ENCODE peak calls at places on chromosomes 12 and 14, in six cellular contexts. U is fibroblast of the conjunctiva; O is sciatic nerve; Q is stimulated activated CD4-positive, alpha-beta T cell treated with anti-CD3 and anti-CD28 coated beads, Interleukin-4, amount 100 ng/mL, for 24 hours; C is naive B cell; J is cardiac muscle cell. I is an unnamed sample.

GRCh38 chr12:45010051-45010450 is 40.8 kb downstream of the DBX2 start:
- DNase-seq in U (peak), O (no peak), Q (no peak), C (no peak), J (peak), I (no peak)

GRCh38 chr12:40648519-40648918 is 43.7 kb upstream of the CNTN1 start:
- DNase-seq in U (no peak), O (no peak), Q (no peak), C (no peak), J (no peak), I (no peak)

GRCh38 chr14:44897844-44898151 is 63.9 kb downstream of the KLHL28 start:
- DNase-seq in U (no peak), O (no peak), Q (no peak), C (no peak), J (no peak), I (no peak)

GRCh38 chr14:45716506-45716905 is 463.5 kb upstream of the MIS18BP1 start:
- DNase-seq in U (no peak), O (no peak), Q (no peak), C (no peak), J (no peak), I (peak)

GRCh38 chr14:74308695-74309094 is 6.0 kb upstream of the ABCD4 start:
- DNase-seq in U (no peak), O (no peak), Q (no peak), C (no peak), J (no peak), I (no peak)

GRCh38 chr12:78878447-78878846 is 13.9 kb downstream of the SYT1 start:
- DNase-seq in U (no peak), O (no peak), Q (no peak), C (no peak), J (no peak), I (no peak)

GRCh38 chr14:51395361-51395849 is 155.4 kb downstream of the TMX1 start:
- DNase-seq in U (peak), O (peak), Q (no peak), C (no peak), J (peak), I (peak)

GRCh38 chr12:117533687-117534086 is 172.3 kb upstream of the NOS1 start:
- DNase-seq in U (no peak), O (no peak), Q (no peak), C (no peak), J (no peak), I (no peak)

GRCh38 chr14:99757331-99758070 is 35.7 kb upstream of the EML1 start:
- DNase-seq in U (peak), O (peak), Q (peak), C (no peak), J (peak), I (no peak)

GRCh38 chr14:79018846-79019245 is 848.7 kb downstream of the NRXN3 start:
- DNase-seq in U (no peak), O (no peak), Q (no peak), C (no peak), J (peak), I (no peak)

GRCh38 chr14:61077946-61078738 is 97.1 kb downstream of the SLC38A6 start:
- DNase-seq in U (no peak), O (no peak), Q (no peak), C (no peak), J (no peak), I (no peak)

GRCh38 chr12:30614031-30614430 is 81.6 kb downstream of the IPO8 start:
- DNase-seq in U (no peak), O (no peak), Q (no peak), C (no peak), J (no peak), I (no peak)

GRCh38 chr14:21734457-21735074 is 60.9 kb upstream of the OR4E1 start:
- DNase-seq in U (peak), O (no peak), Q (peak), C (no peak), J (peak), I (peak)

GRCh38 chr14:68534301-68534700 is 258.6 kb downstream of the ZFP36L1 start:
- DNase-seq in U (no peak), O (no peak), Q (no peak), C (no peak), J (peak), I (no peak)

GRCh38 chr12:53462935-53463334 is 11.0 kb downstream of the PCBP2 start:
- DNase-seq in U (no peak), O (no peak), Q (no peak), C (no peak), J (no peak), I (no peak)

GRCh38 chr12:113246478-113247122 is 25.3 kb downstream of the TPCN1 start:
- DNase-seq in U (no peak), O (no peak), Q (no peak), C (no peak), J (no peak), I (no peak)

GRCh38 chr14:99382781-99383456 is 97.7 kb downstream of the SETD3 start:
- DNase-seq in U (no peak), O (no peak), Q (no peak), C (no peak), J (no peak), I (no peak)

GRCh38 chr14:56490379-56490778 is 89.2 kb upstream of the TMEM260 start:
- DNase-seq in U (peak), O (no peak), Q (no peak), C (peak), J (peak), I (peak)

GRCh38 chr12:65449400-65449799 is 170.9 kb downstream of the MSRB3 start:
- DNase-seq in U (no peak), O (no peak), Q (no peak), C (no peak), J (no peak), I (no peak)

GRCh38 chr14:69036757-69037506 is 57.8 kb upstream of the ACTN1 start:
- DNase-seq in U (no peak), O (no peak), Q (no peak), C (no peak), J (no peak), I (no peak)

GRCh38 chr14:20755037-20755436 is 9.3 kb downstream of the EDDM3A start:
- DNase-seq in U (no peak), O (no peak), Q (no peak), C (no peak), J (no peak), I (no peak)

GRCh38 chr12:24875014-24875413 is 73.9 kb downstream of the BCAT1 start:
- DNase-seq in U (no peak), O (no peak), Q (no peak), C (no peak), J (no peak), I (no peak)

GRCh38 chr14:103840016-103840415 is 7.4 kb downstream of the PPP1R13B start:
- DNase-seq in U (no peak), O (no peak), Q (no peak), C (no peak), J (peak), I (no peak)

GRCh38 chr14:100391182-100391581 is 68.0 kb downstream of the SLC25A47 start:
- DNase-seq in U (no peak), O (no peak), Q (no peak), C (no peak), J (no peak), I (no peak)

GRCh38 chr12:81146228-81147225 is 68.6 kb downstream of the ACSS3 start:
- DNase-seq in U (no peak), O (no peak), Q (no peak), C (no peak), J (no peak), I (no peak)

GRCh38 chr14:29236848-29237247 is 470.3 kb downstream of the FOXG1 start:
- DNase-seq in U (peak), O (no peak), Q (no peak), C (no peak), J (peak), I (no peak)

I was measured in NCI-H2171.